ENCODE peak calls at places on chromosomes 12 and 14, in seven cellular contexts. One of them, this sample, is unnamed.

GRCh38 chr14:100558226-100558625 is 29.0 kb downstream of the BEGAIN start:
- DNase-seq in cardiac fibroblast: no peak
- DNase-seq in colonic mucosa: no peak
- DNase-seq in cardiac muscle cell: no peak
- DNase-seq in upper lobe of left lung: peak; percentile 54
- DNase-seq in mammary epithelial cell: no peak
- DNase-seq in heart left ventricle: no peak
- DNase-seq in this sample: no peak

GRCh38 chr14:53539489-53540126 is 386.5 kb upstream of the DDHD1 start:
- DNase-seq in cardiac fibroblast: peak; percentile 84
- DNase-seq in upper lobe of left lung: no peak
- DNase-seq in heart left ventricle: peak; percentile 73
- DNase-seq in mammary epithelial cell: peak; percentile 55
- DNase-seq in colonic mucosa: peak; percentile 81
- DNase-seq in cardiac muscle cell: peak; percentile 88
- DNase-seq in this sample: peak; percentile 55

GRCh38 chr12:12294215-12295005 is 27.6 kb upstream of the LRP6 start:
- DNase-seq in upper lobe of left lung: no peak
- DNase-seq in colonic mucosa: no peak
- DNase-seq in cardiac muscle cell: peak; percentile 77
- DNase-seq in heart left ventricle: no peak
- DNase-seq in cardiac fibroblast: no peak
- DNase-seq in mammary epithelial cell: no peak
- DNase-seq in this sample: no peak

GRCh38 chr14:89918721-89919120 is 35.8 kb downstream of the EFCAB11 start:
- DNase-seq in cardiac fibroblast: no peak
- DNase-seq in heart left ventricle: no peak
- DNase-seq in cardiac muscle cell: no peak
- DNase-seq in upper lobe of left lung: no peak
- DNase-seq in mammary epithelial cell: no peak
- DNase-seq in colonic mucosa: no peak
- DNase-seq in this sample: no peak

GRCh38 chr12:31485570-31485969 is 105.4 kb downstream of the DENND5B start:
- DNase-seq in cardiac muscle cell: no peak
- DNase-seq in cardiac fibroblast: no peak
- DNase-seq in colonic mucosa: no peak
- DNase-seq in mammary epithelial cell: no peak
- DNase-seq in upper lobe of left lung: no peak
- DNase-seq in heart left ventricle: no peak
- DNase-seq in this sample: no peak

GRCh38 chr12:49609059-49609874 is 3.8 kb upstream of the FAM186B start:
- DNase-seq in mammary epithelial cell: no peak
- DNase-seq in heart left ventricle: no peak
- DNase-seq in cardiac fibroblast: no peak
- DNase-seq in colonic mucosa: no peak
- DNase-seq in upper lobe of left lung: no peak
- DNase-seq in cardiac muscle cell: no peak
- DNase-seq in this sample: no peak

GRCh38 chr12:110531741-110532333 is 29.7 kb downstream of the RAD9B start:
- DNase-seq in cardiac fibroblast: peak; percentile 28
- DNase-seq in cardiac muscle cell: peak; percentile 54
- DNase-seq in upper lobe of left lung: no peak
- DNase-seq in heart left ventricle: no peak
- DNase-seq in mammary epithelial cell: peak; percentile 88
- DNase-seq in colonic mucosa: no peak
- DNase-seq in this sample: peak; percentile 75

GRCh38 chr12:47558625-47559345 is 147.0 kb downstream of the RPAP3 start:
- DNase-seq in cardiac fibroblast: no peak
- DNase-seq in heart left ventricle: no peak
- DNase-seq in colonic mucosa: no peak
- DNase-seq in upper lobe of left lung: no peak
- DNase-seq in mammary epithelial cell: no peak
- DNase-seq in cardiac muscle cell: no peak
- DNase-seq in this sample: no peak

GRCh38 chr14:95314609-95315008 is 5.1 kb downstream of the CLMN start:
- DNase-seq in cardiac muscle cell: peak; percentile 36
- DNase-seq in mammary epithelial cell: peak; percentile 92
- DNase-seq in heart left ventricle: no peak
- DNase-seq in cardiac fibroblast: peak; percentile 52
- DNase-seq in colonic mucosa: no peak
- DNase-seq in upper lobe of left lung: no peak
- DNase-seq in this sample: no peak

GRCh38 chr12:68521321-68521839 is 89.3 kb upstream of the RAP1B start:
- DNase-seq in mammary epithelial cell: peak; percentile 65
- DNase-seq in cardiac muscle cell: peak; percentile 83
- DNase-seq in cardiac fibroblast: peak; percentile 90
- DNase-seq in colonic mucosa: no peak
- DNase-seq in heart left ventricle: no peak
- DNase-seq in upper lobe of left lung: no peak
- DNase-seq in this sample: peak; percentile 66

GRCh38 chr14:78978896-78979295 is 808.7 kb downstream of the NRXN3 start:
- DNase-seq in heart left ventricle: no peak
- DNase-seq in mammary epithelial cell: no peak
- DNase-seq in cardiac fibroblast: no peak
- DNase-seq in colonic mucosa: no peak
- DNase-seq in cardiac muscle cell: no peak
- DNase-seq in upper lobe of left lung: no peak
- DNase-seq in this sample: no peak

GRCh38 chr12:85865905-85866304 is 8.2 kb upstream of the NTS start:
- DNase-seq in cardiac fibroblast: peak; percentile 33
- DNase-seq in cardiac muscle cell: peak; percentile 7
- DNase-seq in colonic mucosa: no peak
- DNase-seq in mammary epithelial cell: no peak
- DNase-seq in upper lobe of left lung: no peak
- DNase-seq in heart left ventricle: peak; percentile 47
- DNase-seq in this sample: no peak

DNA sequence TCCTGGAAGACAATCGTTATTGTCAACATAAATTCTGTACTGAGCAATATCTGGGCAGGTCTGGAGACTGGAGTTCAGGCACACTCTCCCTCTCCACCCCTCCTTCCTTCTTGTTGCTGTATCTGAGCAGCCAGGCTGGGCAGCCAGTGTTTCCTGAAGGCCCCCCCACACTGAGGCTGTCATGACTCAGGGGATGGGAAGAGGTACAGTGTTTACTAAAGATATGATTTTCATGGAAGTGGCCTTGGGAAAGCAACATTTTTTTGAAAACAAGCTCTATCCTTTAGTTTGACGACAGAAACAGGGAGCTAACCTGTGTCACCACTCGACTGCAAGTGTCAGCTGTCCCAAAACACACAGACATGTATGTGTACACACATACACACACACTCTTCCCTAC is 1485.4 kb upstream of the TMEM132C start:
- DNase-seq in heart left ventricle: no peak
- DNase-seq in mammary epithelial cell: no peak
- DNase-seq in upper lobe of left lung: no peak
- DNase-seq in cardiac muscle cell: no peak
- DNase-seq in colonic mucosa: no peak
- DNase-seq in cardiac fibroblast: peak; percentile 6
- DNase-seq in this sample: no peak
- H3K4me3 ChIP-seq in heart left ventricle: no peak overlapping the region
- H3K4me3 ChIP-seq in mammary epithelial cell: no peak overlapping the region
- H3K4me3 ChIP-seq in upper lobe of left lung: no peak overlapping the region
- H3K4me3 ChIP-seq in cardiac muscle cell: no peak overlapping the region
- H3K4me3 ChIP-seq in colonic mucosa: no peak overlapping the region
- H3K4me3 ChIP-seq in cardiac fibroblast: no peak overlapping the region
- H3K4me3 ChIP-seq in this sample: no peak overlapping the region

GRCh38 chr12:16385779-16386646 is 38.6 kb downstream of the MGST1 start:
- DNase-seq in colonic mucosa: peak; percentile 36
- DNase-seq in upper lobe of left lung: no peak
- DNase-seq in cardiac muscle cell: peak; percentile 83
- DNase-seq in heart left ventricle: no peak
- DNase-seq in cardiac fibroblast: peak; percentile 79
- DNase-seq in mammary epithelial cell: peak; percentile 44
- DNase-seq in this sample: peak; percentile 3
- TF ChIP-seq CTCF in colonic mucosa: no peak
- TF ChIP-seq CTCF in upper lobe of left lung: no peak
- TF ChIP-seq CTCF in cardiac muscle cell: peak; percentile 58
- TF ChIP-seq CTCF in heart left ventricle: peak; percentile 54
- TF ChIP-seq CTCF in cardiac fibroblast: peak; percentile 47
- TF ChIP-seq CTCF in mammary epithelial cell: peak; percentile 64
- TF ChIP-seq CTCF in this sample: peak; percentile 28

GRCh38 chr12:98417303-98417702 is 98.1 kb upstream of the TMPO start:
- DNase-seq in cardiac muscle cell: peak; percentile 41
- DNase-seq in mammary epithelial cell: no peak
- DNase-seq in upper lobe of left lung: no peak
- DNase-seq in heart left ventricle: no peak
- DNase-seq in cardiac fibroblast: peak; percentile 39
- DNase-seq in colonic mucosa: no peak
- DNase-seq in this sample: no peak

GRCh38 chr12:98418357-98419075 is 96.9 kb upstream of the TMPO start:
- DNase-seq in heart left ventricle: peak; percentile 84
- DNase-seq in cardiac muscle cell: peak; percentile 98
- DNase-seq in mammary epithelial cell: peak; percentile 90
- DNase-seq in upper lobe of left lung: peak; percentile 87
- DNase-seq in colonic mucosa: peak; percentile 93
- DNase-seq in cardiac fibroblast: peak; percentile 97
- DNase-seq in this sample: peak; percentile 96

GRCh38 chr12:98419795-98420402 is 95.5 kb upstream of the TMPO start:
- DNase-seq in cardiac fibroblast: no peak
- DNase-seq in upper lobe of left lung: peak; percentile 32
- DNase-seq in colonic mucosa: no peak
- DNase-seq in cardiac muscle cell: no peak
- DNase-seq in mammary epithelial cell: no peak
- DNase-seq in heart left ventricle: no peak
- DNase-seq in this sample: no peak

GRCh38 chr12:98420403-98420800 is 95.0 kb upstream of the TMPO start:
- DNase-seq in cardiac muscle cell: no peak
- DNase-seq in heart left ventricle: no peak
- DNase-seq in cardiac fibroblast: no peak
- DNase-seq in colonic mucosa: no peak
- DNase-seq in mammary epithelial cell: no peak
- DNase-seq in upper lobe of left lung: no peak
- DNase-seq in this sample: no peak

GRCh38 chr12:98419101-98419794 is 96.1 kb upstream of the TMPO start:
- DNase-seq in mammary epithelial cell: no peak
- DNase-seq in cardiac muscle cell: peak; percentile 32
- DNase-seq in heart left ventricle: no peak
- DNase-seq in upper lobe of left lung: no peak
- DNase-seq in cardiac fibroblast: no peak
- DNase-seq in colonic mucosa: no peak
- DNase-seq in this sample: no peak
- H3K4me3 ChIP-seq in mammary epithelial cell: no peak overlapping the region
- H3K4me3 ChIP-seq in cardiac muscle cell: no peak overlapping the region
- H3K4me3 ChIP-seq in heart left ventricle: no peak overlapping the region
- H3K4me3 ChIP-seq in upper lobe of left lung: no peak overlapping the region
- H3K4me3 ChIP-seq in cardiac fibroblast: peak overlapping the region; percentile 19
- H3K4me3 ChIP-seq in colonic mucosa: no peak overlapping the region
- H3K4me3 ChIP-seq in this sample: no peak overlapping the region

GRCh38 chr12:127600211-127600610 is 666.8 kb upstream of the TMEM132C start:
- DNase-seq in heart left ventricle: no peak
- DNase-seq in cardiac fibroblast: no peak
- DNase-seq in upper lobe of left lung: no peak
- DNase-seq in mammary epithelial cell: no peak
- DNase-seq in colonic mucosa: no peak
- DNase-seq in cardiac muscle cell: no peak
- DNase-seq in this sample: no peak
- TF ChIP-seq CTCF in heart left ventricle: no peak
- TF ChIP-seq CTCF in cardiac fibroblast: no peak
- TF ChIP-seq CTCF in upper lobe of left lung: no peak
- TF ChIP-seq CTCF in mammary epithelial cell: no peak
- TF ChIP-seq CTCF in colonic mucosa: no peak
- TF ChIP-seq CTCF in cardiac muscle cell: no peak
- TF ChIP-seq CTCF in this sample: no peak

DNA sequence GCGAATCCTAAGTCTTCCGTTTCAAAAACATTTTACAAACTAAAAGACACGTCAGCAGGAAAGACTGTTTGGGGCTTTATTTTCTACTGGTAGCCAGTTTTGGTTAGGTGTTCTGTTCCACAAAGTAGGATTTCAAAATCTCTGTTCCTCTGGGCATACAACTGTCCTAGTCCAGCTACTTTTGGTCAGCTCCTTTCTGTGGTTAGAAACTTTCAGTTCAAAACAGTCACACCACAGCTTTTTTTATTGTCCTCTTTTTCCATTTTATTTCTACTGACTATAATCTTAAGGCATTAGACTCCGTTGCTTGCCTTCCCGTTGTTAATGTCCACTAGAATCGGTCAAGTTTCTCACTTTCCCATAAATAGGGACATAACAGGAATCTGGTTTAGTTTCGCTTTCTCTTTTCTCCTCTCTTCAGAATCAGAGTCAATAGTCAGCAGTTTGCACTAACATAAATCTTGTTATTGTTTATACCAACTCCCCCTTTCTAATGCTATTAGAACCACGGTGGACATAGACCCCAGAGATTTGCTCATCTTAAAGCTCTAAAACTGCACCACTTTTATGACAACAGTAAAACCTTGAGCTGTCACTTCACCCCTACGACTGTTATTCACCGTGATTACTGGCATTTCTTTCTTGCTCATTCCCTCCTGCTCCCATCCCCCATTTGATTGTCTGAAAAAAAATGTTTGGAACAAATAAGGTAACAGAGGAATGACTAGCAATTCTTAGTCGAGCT is 41.5 kb upstream of the NPAS3 start:
- DNase-seq in mammary epithelial cell: peak; percentile 1
- DNase-seq in heart left ventricle: no peak
- DNase-seq in cardiac muscle cell: peak; percentile 23
- DNase-seq in upper lobe of left lung: no peak
- DNase-seq in colonic mucosa: no peak
- DNase-seq in cardiac fibroblast: peak; percentile 59
- DNase-seq in this sample: peak; percentile 7
- H3K4me3 ChIP-seq in mammary epithelial cell: peak overlapping the region; percentile 45
- H3K4me3 ChIP-seq in heart left ventricle: peak overlapping the region; percentile 27
- H3K4me3 ChIP-seq in cardiac muscle cell: no peak overlapping the region
- H3K4me3 ChIP-seq in upper lobe of left lung: peak overlapping the region; percentile 50
- H3K4me3 ChIP-seq in colonic mucosa: peak overlapping the region; percentile 36
- H3K4me3 ChIP-seq in cardiac fibroblast: peak overlapping the region; percentile 45
- H3K4me3 ChIP-seq in this sample: peak overlapping the region; percentile 44

DNA sequence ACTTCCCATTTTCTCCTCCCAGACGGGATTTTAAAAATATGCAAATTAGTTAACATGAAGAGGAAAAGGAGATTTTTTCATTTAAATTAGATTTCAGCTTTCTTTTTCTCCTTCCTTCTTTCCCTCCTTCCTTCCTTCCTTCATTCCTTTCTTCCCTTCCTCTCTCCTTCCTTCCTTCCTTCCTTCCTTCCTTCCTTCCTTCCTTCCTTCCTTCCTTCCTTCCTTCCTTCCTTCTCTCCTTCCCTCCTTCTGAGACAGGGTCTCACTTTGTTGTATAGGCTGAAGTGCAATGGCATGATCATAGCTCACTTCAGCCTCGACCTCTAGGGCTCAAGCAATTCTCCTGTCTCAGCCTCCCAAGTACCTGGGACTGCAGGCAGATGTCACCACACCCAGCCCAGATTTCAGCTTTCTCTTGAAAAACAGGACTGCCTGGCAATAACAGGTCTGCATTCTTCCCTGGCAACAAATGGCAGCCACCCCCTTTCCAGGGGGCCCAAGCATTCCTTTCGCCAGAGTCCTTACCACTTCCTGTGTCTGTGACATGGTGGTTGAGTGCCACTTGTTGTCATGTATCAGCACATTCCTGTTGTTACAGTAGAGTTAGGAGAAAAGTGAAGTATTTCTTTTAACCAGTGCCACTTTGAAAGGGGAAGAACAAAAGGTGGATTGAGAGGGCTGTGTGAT is 119.1 kb downstream of the PTPN11 start:
- DNase-seq in cardiac fibroblast: peak; percentile 12
- DNase-seq in heart left ventricle: no peak
- DNase-seq in cardiac muscle cell: peak; percentile 17
- DNase-seq in colonic mucosa: no peak
- DNase-seq in upper lobe of left lung: no peak
- DNase-seq in mammary epithelial cell: peak; percentile 8
- DNase-seq in this sample: no peak
- TF ChIP-seq CTCF in cardiac fibroblast: no peak
- TF ChIP-seq CTCF in heart left ventricle: no peak
- TF ChIP-seq CTCF in cardiac muscle cell: no peak
- TF ChIP-seq CTCF in colonic mucosa: no peak
- TF ChIP-seq CTCF in upper lobe of left lung: no peak
- TF ChIP-seq CTCF in mammary epithelial cell: no peak
- TF ChIP-seq CTCF in this sample: no peak

This sample was measured in AG09309.